ENCODE peak calls at places on chromosomes 7 and 10, in seven cellular contexts. Z is kidney; W is A549; Q is fibroblast of lung; H is CD8-positive, alpha-beta memory T cell; L is transverse colon; R is Peyer's patch. M is an unnamed sample. For H3K4me1, the result is how much of the 10 kb centered on the place peaks cover.

GRCh38 chr7:85890244-85890811 is 703.5 kb upstream of the SEMA3D start:
- DNase-seq in L (no peak), R (no peak), W (peak), Q (peak), H (no peak), Z (no peak), M (no peak)

GRCh38 chr10:132111871-132112341 is 46.2 kb downstream of the JAKMIP3 start:
- DNase-seq in Q (no peak), Z (peak), H (no peak), W (no peak), L (no peak), R (peak), M (no peak)

GRCh38 chr10:100528885-100529472 is 692 bp downstream of the NDUFB8 start:
- DNase-seq in Z (no peak), L (no peak), H (no peak), Q (no peak), R (no peak), W (peak), M (no peak)

GRCh38 chr7:95190515-95190914 is 133.8 kb downstream of the PON1 start:
- DNase-seq in H (no peak), Q (no peak), L (no peak), Z (peak), W (no peak), R (no peak), M (no peak)

GRCh38 chr10:12659706-12660105 is 310.4 kb downstream of the CAMK1D start:
- DNase-seq in H (no peak), R (no peak), Q (no peak), W (no peak), Z (no peak), L (no peak), M (no peak)

GRCh38 chr7:23349484-23350157 is 50.5 kb downstream of the MALSU1 start:
- DNase-seq in R (no peak), Q (peak), W (no peak), L (no peak), Z (no peak), H (no peak), M (no peak)

GRCh38 chr7:389911-390601 is 100.1 kb downstream of the FOXL3 start:
- DNase-seq in Q (no peak), R (peak), W (no peak), H (no peak), L (peak), Z (peak), M (no peak)

GRCh38 chr10:88045544-88046415 is 182.4 kb downstream of the PTEN start:
- DNase-seq in R (no peak), L (no peak), H (no peak), W (no peak), Z (no peak), Q (no peak), M (no peak)

GRCh38 chr7:77536413-77537135 is 521 bp upstream of the PTPN12 start:
- DNase-seq in Z (peak), W (peak), R (peak), Q (peak), H (peak), L (peak), M (peak)

GRCh38 chr10:451021-451471 is 238.4 kb downstream of the DIP2C start:
- DNase-seq in W (no peak), Q (no peak), R (peak), L (peak), H (peak), Z (peak), M (no peak)

GRCh38 chr10:72173267-72173634 is 42.6 kb upstream of the ANAPC16 start:
- DNase-seq in W (no peak), Q (no peak), Z (no peak), H (no peak), R (no peak), L (no peak), M (no peak)

GRCh38 chr10:89837173-89838001 is 136.0 kb downstream of the KIF20B start:
- DNase-seq in Q (peak), R (peak), L (peak), Z (peak), H (peak), W (no peak), M (no peak)

GRCh38 chr7:137975223-137975622 is 26.7 kb downstream of the CREB3L2 start:
- DNase-seq in L (no peak), Z (peak), Q (peak), H (no peak), R (no peak), W (no peak), M (no peak)

GRCh38 chr7:137976700-137977099 is 25.2 kb downstream of the CREB3L2 start:
- DNase-seq in Q (no peak), L (no peak), R (no peak), Z (no peak), H (no peak), W (no peak), M (no peak)

GRCh38 chr7:137977173-137977572 is 24.7 kb downstream of the CREB3L2 start:
- DNase-seq in R (no peak), Z (no peak), L (no peak), W (no peak), H (no peak), Q (no peak), M (no peak)

GRCh38 chr7:137978464-137979237 is 23.2 kb downstream of the CREB3L2 start:
- DNase-seq in Z (peak), H (no peak), Q (peak), W (peak), R (peak), L (peak), M (peak)

DNA sequence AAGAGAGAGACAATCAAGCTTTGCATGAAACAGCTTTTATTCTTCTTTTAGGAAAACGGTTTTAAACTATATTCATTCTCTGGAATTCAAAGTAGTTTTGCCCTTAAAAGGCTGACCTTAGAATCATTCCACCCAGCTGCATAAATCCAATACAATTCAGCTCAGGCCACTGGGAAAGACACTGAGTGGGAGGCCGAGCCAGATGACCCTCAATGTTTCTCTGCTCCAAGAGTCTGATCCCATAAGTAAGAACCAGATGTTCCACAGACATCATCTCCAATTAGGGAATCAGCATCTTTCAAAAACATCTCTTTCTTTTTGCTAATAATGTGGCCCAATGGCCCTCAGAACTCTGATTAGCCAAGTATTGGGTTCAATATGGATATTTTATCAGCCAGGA is 26.1 kb downstream of the CREB3L2 start:
- DNase-seq in R (no peak), Q (peak), Z (peak), H (no peak), W (no peak), L (no peak), M (no peak)
- H3K4me1 ChIP-seq in R (under half), Q (under half), Z (under half), H (under half), W (half or more), L (half or more), M (half or more)

GRCh38 chr10:47296111-47296894 is 3.7 kb upstream of the GDF10 start:
- DNase-seq in W (no peak), H (no peak), Z (no peak), Q (peak), R (no peak), L (no peak), M (no peak)
- H3K4me1 ChIP-seq in W (under half), H (under half), Z (under half), Q (under half), R (under half), L (under half), M (under half)

GRCh38 chr10:92961638-92962037 is 99.0 kb upstream of the CYP26C1 start:
- DNase-seq in L (no peak), H (no peak), R (no peak), W (no peak), Z (no peak), Q (no peak), M (no peak)

DNA sequence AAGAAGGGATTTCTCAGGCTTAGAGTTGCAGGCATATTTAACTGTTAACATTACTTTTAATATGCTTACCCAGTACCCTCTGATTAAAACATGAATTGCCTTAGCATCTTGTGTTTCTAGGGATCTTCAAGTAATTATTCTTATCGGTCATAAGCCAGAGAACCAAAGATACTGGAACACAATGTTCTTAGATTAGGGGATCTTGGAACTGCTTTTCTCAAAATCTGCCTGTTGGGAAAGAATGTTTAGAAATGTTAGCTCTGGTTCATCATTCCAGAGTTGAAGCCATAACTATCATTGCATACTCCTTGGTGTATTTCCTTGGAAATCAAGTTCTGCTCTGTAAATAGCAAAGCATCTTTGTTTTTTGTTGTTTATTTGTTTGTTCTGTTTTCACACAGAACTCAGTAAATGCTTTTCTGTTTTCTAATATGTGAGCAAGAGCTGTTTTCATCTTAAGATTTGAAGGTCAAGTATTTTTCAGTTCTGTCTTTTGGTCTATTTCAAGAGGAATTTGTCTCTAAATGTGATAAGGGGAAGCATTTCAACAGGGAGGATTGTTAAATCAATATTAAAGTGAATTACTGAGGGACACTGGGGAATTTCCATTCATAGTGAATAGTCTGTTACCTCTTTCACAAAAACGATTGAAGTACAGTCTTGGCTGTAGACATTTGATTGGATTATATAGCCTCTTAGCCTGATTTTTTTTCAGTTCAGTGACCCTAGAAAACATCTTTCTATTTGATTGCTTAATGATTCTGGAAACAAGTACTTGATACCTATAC is 103.2 kb upstream of the CYP26C1 start:
- DNase-seq in Q (no peak), W (no peak), Z (no peak), H (no peak), L (no peak), R (no peak), M (no peak)
- H3K4me1 ChIP-seq in Q (under half), W (under half), Z (under half), H (under half), L (under half), R (under half), M (under half)

DNA sequence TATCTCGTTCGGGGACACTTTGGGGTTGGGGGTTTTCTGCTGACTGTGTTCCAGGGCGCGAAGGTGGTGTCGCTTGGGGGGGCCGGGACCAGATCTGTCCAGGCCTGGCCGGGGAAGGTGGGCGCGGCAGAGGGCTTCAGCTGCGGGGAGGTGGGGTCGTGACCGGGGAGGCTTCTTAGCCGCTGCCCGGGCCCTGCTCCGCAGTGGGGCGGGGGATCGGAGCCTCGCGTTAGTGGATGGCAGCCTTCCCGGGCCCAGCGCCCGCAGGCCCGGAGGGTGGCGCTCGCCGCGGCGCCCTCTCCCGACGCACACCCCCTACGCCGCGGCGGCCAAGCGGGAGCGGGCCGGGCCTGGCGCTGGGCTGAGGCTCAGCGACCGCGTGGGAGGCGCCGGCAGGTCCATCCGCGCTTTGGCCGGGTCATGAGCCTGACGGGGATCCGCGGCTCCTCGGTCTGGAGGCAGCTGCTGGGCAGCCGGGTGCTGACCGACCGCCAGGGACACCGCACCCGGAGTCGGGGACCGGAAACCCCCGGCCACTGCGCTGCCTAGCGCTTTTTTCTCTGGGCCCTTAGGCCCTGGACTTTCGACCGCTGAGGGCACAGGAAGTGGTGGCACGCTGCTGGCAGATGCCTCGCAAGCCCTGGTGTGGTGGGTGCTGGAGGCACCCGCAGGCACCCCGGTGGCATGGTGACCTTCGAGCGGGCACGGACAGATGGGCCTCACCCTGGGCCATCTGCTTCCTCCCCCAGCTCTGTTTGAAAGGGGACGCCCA is 1.2 kb downstream of the AGAP3 start:
- DNase-seq in R (peak), L (peak), W (no peak), Q (peak), H (no peak), Z (peak), M (no peak)
- H3K4me1 ChIP-seq in R (under half), L (half or more), W (under half), Q (under half), H (under half), Z (under half), M (under half)

GRCh38 chr10:124063736-124064135 is 29.7 kb downstream of the CHST15 start:
- DNase-seq in Q (peak), L (peak), W (peak), Z (no peak), R (peak), H (no peak), M (no peak)
- H3K4me1 ChIP-seq in Q (under half), L (half or more), W (under half), Z (under half), R (under half), H (under half), M (under half)

M was measured in thoracic aorta.